ENCODE peak calls at places on chromosomes 3 and 15, in ten cellular contexts. D is A549, T is H54, A is ovary, F is IMR-90, L is transverse colon, V is thyroid gland, U is spleen, Q is uterus, C is esophagus squamous epithelium. G is an unnamed sample.

GRCh38 chr3:149388001-149388435 is 10.6 kb upstream of the TM4SF1 start:
- DNase-seq in D (peak; percentile 96), T (no peak), A (no peak), F (peak; percentile 99), L (no peak), V (no peak), U (no peak), Q (no peak), C (no peak), G (no peak)

GRCh38 chr15:73686781-73687256 is 2.6 kb downstream of the CD276 start:
- DNase-seq in D (peak; percentile 17), T (peak; percentile 76), A (no peak), F (peak; percentile 97), L (no peak), V (no peak), U (peak; percentile 43), Q (no peak), C (no peak), G (no peak)

GRCh38 chr15:41678742-41679141 is 18.5 kb downstream of the MGA start:
- DNase-seq in D (no peak), T (no peak), A (no peak), F (no peak), L (no peak), V (no peak), U (no peak), Q (no peak), C (no peak), G (no peak)

GRCh38 chr3:71584216-71585061 is 911 bp upstream of the FOXP1 start:
- DNase-seq in D (peak; percentile 41), T (peak; percentile 22), A (peak; percentile 62), F (peak; percentile 61), L (peak; percentile 56), V (peak; percentile 46), U (peak; percentile 84), Q (peak; percentile 66), C (no peak), G (peak; percentile 92)

GRCh38 chr3:196431193-196432136 is 762 bp downstream of the UBXN7 start:
- DNase-seq in D (peak; percentile 31), T (peak; percentile 50), A (peak; percentile 69), F (peak; percentile 62), L (peak; percentile 23), V (peak; percentile 27), U (peak; percentile 91), Q (peak; percentile 16), C (no peak), G (no peak)

GRCh38 chr3:54146383-54147239 is 24.3 kb downstream of the CACNA2D3 start:
- DNase-seq in D (peak; percentile 36), T (peak; percentile 38), A (peak; percentile 52), F (no peak), L (peak; percentile 41), V (peak; percentile 74), U (no peak), Q (no peak), C (no peak), G (no peak)

GRCh38 chr15:100897873-100898490 is 18.4 kb downstream of the ALDH1A3 start:
- DNase-seq in D (no peak), T (no peak), A (no peak), F (no peak), L (no peak), V (no peak), U (no peak), Q (no peak), C (no peak), G (no peak)

GRCh38 chr3:147364771-147365170 is 41.6 kb downstream of the ZIC4 start:
- DNase-seq in D (no peak), T (no peak), A (no peak), F (no peak), L (no peak), V (no peak), U (no peak), Q (no peak), C (no peak), G (peak; percentile 66)

GRCh38 chr3:105365536-105366301 is 990 bp upstream of the ALCAM start:
- DNase-seq in D (peak; percentile 71), T (no peak), A (no peak), F (peak; percentile 67), L (no peak), V (peak; percentile 56), U (no peak), Q (no peak), C (no peak), G (no peak)

GRCh38 chr3:105367406-105368213 is 901 bp downstream of the ALCAM start:
- DNase-seq in D (peak; percentile 65), T (no peak), A (peak; percentile 63), F (peak; percentile 70), L (peak; percentile 84), V (peak; percentile 71), U (peak; percentile 92), Q (peak; percentile 43), C (peak; percentile 16), G (no peak)

GRCh38 chr3:105366302-105367062 is at the start of gene ALCAM:
- DNase-seq in D (peak; percentile 98), T (peak; percentile 64), A (peak; percentile 95), F (peak; percentile 99), L (peak; percentile 93), V (peak; percentile 97), U (peak; percentile 96), Q (peak; percentile 83), C (peak; percentile 45), G (peak; percentile 97)

GRCh38 chr3:105368575-105369500 is 2.1 kb downstream of the ALCAM start:
- DNase-seq in D (peak; percentile 69), T (no peak), A (peak; percentile 44), F (peak; percentile 59), L (peak; percentile 76), V (peak; percentile 88), U (peak; percentile 88), Q (peak; percentile 20), C (peak; percentile 14), G (no peak)

GRCh38 chr3:105367063-105367405 is 325 bp downstream of the ALCAM start:
- DNase-seq in D (no peak), T (no peak), A (peak; percentile 54), F (no peak), L (peak; percentile 31), V (no peak), U (peak; percentile 89), Q (no peak), C (no peak), G (no peak)
- TF ChIP-seq POLR2A in D (no peak), T (no peak), A (no peak), F (peak; percentile 22), L (no peak), V (no peak), U (no peak), Q (no peak), C (no peak), G (no peak)

GRCh38 chr3:168249539-168250414 is 154.1 kb upstream of the GOLIM4 start:
- DNase-seq in D (peak; percentile 80), T (peak; percentile 57), A (peak; percentile 46), F (peak; percentile 63), L (peak; percentile 64), V (peak; percentile 71), U (peak; percentile 85), Q (peak; percentile 19), C (no peak), G (no peak)
- TF ChIP-seq POLR2A in D (no peak), T (peak; percentile 55), A (no peak), F (peak; percentile 40), L (no peak), V (no peak), U (no peak), Q (no peak), C (no peak), G (no peak)

GRCh38 chr3:13234155-13234505 is 160.9 kb upstream of the IQSEC1 start:
- DNase-seq in D (no peak), T (no peak), A (no peak), F (no peak), L (no peak), V (no peak), U (no peak), Q (no peak), C (no peak), G (no peak)

GRCh38 chr3:13234664-13235063 is 161.4 kb upstream of the IQSEC1 start:
- DNase-seq in D (no peak), T (no peak), A (no peak), F (no peak), L (no peak), V (no peak), U (no peak), Q (no peak), C (no peak), G (no peak)

GRCh38 chr3:13233487-13234154 is 160.4 kb upstream of the IQSEC1 start:
- DNase-seq in D (no peak), T (no peak), A (no peak), F (no peak), L (no peak), V (no peak), U (no peak), Q (no peak), C (no peak), G (no peak)

GRCh38 chr3:13235897-13236296 is 162.7 kb upstream of the IQSEC1 start:
- DNase-seq in D (no peak), T (no peak), A (peak; percentile 39), F (no peak), L (no peak), V (no peak), U (no peak), Q (no peak), C (no peak), G (no peak)

DNA sequence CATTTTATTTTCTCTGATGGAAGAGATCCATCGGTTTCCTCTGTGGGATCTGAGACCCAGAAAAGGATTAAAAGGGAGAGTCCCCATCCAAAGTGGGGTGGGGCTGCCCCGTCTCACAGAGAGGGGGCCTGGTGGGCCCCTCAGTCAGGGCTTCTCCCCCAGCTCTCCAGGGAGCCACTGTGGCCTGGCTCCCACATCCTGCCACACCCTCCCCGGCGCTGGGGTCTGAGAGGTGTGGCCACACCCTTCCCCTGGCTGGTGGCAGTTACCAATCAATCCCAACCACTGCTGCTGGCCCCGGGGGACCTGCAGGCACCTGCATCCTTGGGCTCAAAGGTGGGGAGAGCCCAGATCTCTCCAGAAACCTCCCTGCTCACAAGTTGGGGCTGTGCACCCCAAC is 161.8 kb upstream of the IQSEC1 start:
- DNase-seq in D (no peak), T (peak; percentile 49), A (no peak), F (no peak), L (no peak), V (no peak), U (peak; percentile 81), Q (no peak), C (no peak), G (no peak)
- TF ChIP-seq POLR2A in D (no peak), T (no peak), A (no peak), F (no peak), L (no peak), V (no peak), U (no peak), Q (no peak), C (no peak), G (no peak)

GRCh38 chr3:184334470-184335158 is 2.8 kb upstream of the FAM131A start:
- DNase-seq in D (peak; percentile 48), T (peak; percentile 84), A (no peak), F (peak; percentile 86), L (no peak), V (no peak), U (no peak), Q (no peak), C (no peak), G (no peak)

GRCh38 chr3:184335291-184335660 is 2.1 kb upstream of the FAM131A start:
- DNase-seq in D (peak; percentile 38), T (no peak), A (no peak), F (no peak), L (no peak), V (no peak), U (no peak), Q (no peak), C (no peak), G (no peak)

GRCh38 chr3:184337315-184337714 is at the start of gene FAM131A:
- DNase-seq in D (no peak), T (no peak), A (peak; percentile 75), F (peak; percentile 28), L (peak; percentile 53), V (no peak), U (no peak), Q (peak; percentile 75), C (no peak), G (peak; percentile 94)

GRCh38 chr3:184336484-184337230 is 743 bp upstream of the FAM131A start:
- DNase-seq in D (peak; percentile 56), T (no peak), A (no peak), F (peak; percentile 65), L (peak; percentile 60), V (no peak), U (no peak), Q (peak; percentile 40), C (no peak), G (no peak)

DNA sequence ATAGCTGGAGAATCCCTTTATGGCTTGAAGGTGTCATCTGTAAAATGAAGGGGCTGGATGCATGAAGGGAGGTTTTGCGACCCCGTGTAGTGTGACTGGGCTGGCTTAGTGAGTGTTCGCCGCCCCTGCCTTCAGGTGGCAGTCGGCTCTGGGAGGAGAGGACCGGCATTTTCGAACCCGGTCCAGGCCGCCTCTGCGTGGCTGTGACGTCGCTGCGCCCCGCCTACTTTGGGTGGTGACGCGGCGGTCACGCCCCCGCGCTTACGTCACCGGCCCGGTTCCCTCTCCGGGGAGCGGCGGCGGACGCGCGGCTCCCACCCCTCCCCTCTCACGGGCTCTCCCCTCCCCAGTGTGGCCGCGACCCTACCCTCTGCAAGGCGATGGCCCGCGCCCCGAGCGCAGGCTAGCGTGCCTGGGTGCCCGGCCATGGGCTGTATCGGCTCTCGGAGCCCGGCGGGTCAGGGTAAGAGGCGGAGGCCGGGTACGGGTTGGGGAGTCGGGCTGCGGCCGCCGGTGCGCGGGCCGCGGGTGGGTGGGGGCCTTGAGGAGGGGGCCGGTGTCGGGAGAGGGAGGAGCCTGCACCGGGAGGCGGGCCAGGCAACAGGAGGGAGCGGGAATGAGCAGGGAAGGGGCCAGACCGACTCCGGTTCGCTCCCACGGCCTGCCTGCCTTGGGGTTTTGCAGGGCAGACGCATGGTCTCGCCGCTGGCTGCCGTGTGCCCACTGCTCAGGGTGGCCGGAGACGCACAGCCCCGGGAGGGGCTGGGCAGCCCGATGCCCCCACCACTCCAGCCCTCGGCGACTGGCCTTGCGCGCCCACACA is 1.5 kb upstream of the FAM131A start:
- DNase-seq in D (peak; percentile 82), T (peak; percentile 80), A (peak; percentile 95), F (peak; percentile 78), L (peak; percentile 92), V (peak; percentile 83), U (peak; percentile 96), Q (peak; percentile 84), C (peak; percentile 36), G (peak; percentile 95)
- TF ChIP-seq POLR2A in D (peak; percentile 24), T (peak; percentile 37), A (peak; percentile 97), F (peak; percentile 61), L (peak; percentile 81), V (peak; percentile 82), U (no peak), Q (peak; percentile 89), C (peak; percentile 82), G (peak; percentile 81)